ENCODE peak calls at places on chromosome 10, in five cellular contexts. T is esophagus squamous epithelium, A is epithelial cell of esophagus, M is epithelial cell of proximal tubule, K is T-helper 9 cell. U is an unnamed sample.

GRCh38 chr10:58967551-58968418 is 208.7 kb upstream of the PHYHIPL start:
- DNase-seq in T (no peak), A (peak; percentile 43), M (no peak), K (no peak), U (no peak)

GRCh38 chr10:78772986-78773530 is 295.7 kb upstream of the ZMIZ1 start:
- DNase-seq in T (no peak), A (no peak), M (no peak), K (no peak), U (no peak)

GRCh38 chr10:49734676-49735075 is 27.4 kb downstream of the OGDHL start:
- DNase-seq in T (no peak), A (peak; percentile 25), M (no peak), K (no peak), U (no peak)

GRCh38 chr10:99999319-100000108 is 10.2 kb downstream of the DNMBP start:
- DNase-seq in T (no peak), A (no peak), M (no peak), K (no peak), U (no peak)

GRCh38 chr10:99976886-99977391 is 32.8 kb downstream of the DNMBP start:
- DNase-seq in T (no peak), A (peak; percentile 96), M (peak; percentile 77), K (no peak), U (no peak)

GRCh38 chr10:85790155-85790789 is 576.3 kb downstream of the GRID1 start:
- DNase-seq in T (no peak), A (no peak), M (no peak), K (no peak), U (no peak)

GRCh38 chr10:20265146-20265545 is 448.9 kb downstream of the PLXDC2 start:
- DNase-seq in T (no peak), A (no peak), M (no peak), K (no peak), U (no peak)

GRCh38 chr10:71748671-71749191 is 24.6 kb downstream of the VSIR start:
- DNase-seq in T (peak; percentile 51), A (no peak), M (no peak), K (peak; percentile 57), U (peak; percentile 52)

GRCh38 chr10:35903021-35903420 is 260.9 kb upstream of the FZD8 start:
- DNase-seq in T (no peak), A (no peak), M (no peak), K (no peak), U (no peak)

GRCh38 chr10:4708123-4708759 is 117.8 kb upstream of the AKR1E2 start:
- DNase-seq in T (no peak), A (no peak), M (no peak), K (no peak), U (no peak)

GRCh38 chr10:72066318-72067284 is 21.8 kb downstream of the SPOCK2 start:
- DNase-seq in T (no peak), A (no peak), M (no peak), K (no peak), U (no peak)

GRCh38 chr10:118983263-118983662 is 46.3 kb upstream of the NANOS1 start:
- DNase-seq in T (no peak), A (no peak), M (no peak), K (no peak), U (no peak)

GRCh38 chr10:78763651-78764395 is 304.9 kb upstream of the ZMIZ1 start:
- DNase-seq in T (no peak), A (peak; percentile 51), M (no peak), K (no peak), U (no peak)

GRCh38 chr10:124707546-124707945 is 36.6 kb downstream of the FAM53B start:
- DNase-seq in T (no peak), A (no peak), M (no peak), K (no peak), U (no peak)

GRCh38 chr10:71893920-71894319 is 42.9 kb upstream of the PSAP start:
- DNase-seq in T (no peak), A (no peak), M (no peak), K (no peak), U (no peak)

GRCh38 chr10:101566333-101567164 is 21.5 kb downstream of the POLL start:
- DNase-seq in T (no peak), A (no peak), M (no peak), K (no peak), U (no peak)

GRCh38 chr10:30589441-30589840 is 40.1 kb downstream of the LYZL2 start:
- DNase-seq in T (no peak), A (no peak), M (no peak), K (no peak), U (no peak)

GRCh38 chr10:44853148-44853734 is 57.9 kb upstream of the TMEM72 start:
- DNase-seq in T (no peak), A (peak; percentile 39), M (no peak), K (no peak), U (no peak)

GRCh38 chr10:52314007-52314821 is at the start of gene DKK1:
- DNase-seq in T (no peak), A (peak; percentile 89), M (no peak), K (no peak), U (peak; percentile 21)

GRCh38 chr10:93462881-93463280 is 19.3 kb downstream of the MYOF start:
- DNase-seq in T (no peak), A (peak; percentile 54), M (no peak), K (no peak), U (no peak)

GRCh38 chr10:68237173-68237572 is 5.3 kb upstream of the ATOH7 start:
- DNase-seq in T (no peak), A (no peak), M (no peak), K (no peak), U (no peak)

GRCh38 chr10:86523348-86523747 is 1.8 kb upstream of the WAPL start:
- DNase-seq in T (no peak), A (peak; percentile 24), M (no peak), K (no peak), U (no peak)

GRCh38 chr10:104642311-104643022 is 1.4 kb downstream of the SORCS3 start:
- DNase-seq in T (no peak), A (peak; percentile 52), M (no peak), K (no peak), U (no peak)

GRCh38 chr10:6607187-6607586 is 27.1 kb upstream of the PRKCQ start:
- DNase-seq in T (no peak), A (no peak), M (no peak), K (no peak), U (no peak)

U was measured in natural killer cell.